ENCODE peak calls at places on chromosomes 4 and X, in five cellular contexts. One of them, this sample, is unnamed.

GRCh38 chr4:139833131-139833930 is 167.7 kb downstream of the MGST2 start:
- DNase-seq in aorta: no peak
- DNase-seq in tibial nerve: no peak
- DNase-seq in Peyer's patch: no peak
- DNase-seq in tibial artery: no peak
- DNase-seq in this sample: no peak

GRCh38 chr4:146952896-146953295 is 7.2 kb upstream of the TTC29 start:
- DNase-seq in aorta: no peak
- DNase-seq in tibial nerve: no peak
- DNase-seq in Peyer's patch: no peak
- DNase-seq in tibial artery: no peak
- DNase-seq in this sample: no peak

GRCh38 chr4:13912436-13912835 is 284.9 kb upstream of the BOD1L1 start:
- DNase-seq in aorta: no peak
- DNase-seq in tibial nerve: no peak
- DNase-seq in Peyer's patch: no peak
- DNase-seq in tibial artery: no peak
- DNase-seq in this sample: no peak

GRCh38 chr4:6197433-6198174 is 2.7 kb downstream of the JAKMIP1 start:
- DNase-seq in aorta: no peak
- DNase-seq in tibial nerve: no peak
- DNase-seq in Peyer's patch: no peak
- DNase-seq in tibial artery: peak; percentile 52
- DNase-seq in this sample: no peak

GRCh38 chrX:154013614-154014360 is 5.9 kb downstream of the IRAK1 start:
- DNase-seq in aorta: no peak
- DNase-seq in tibial nerve: no peak
- DNase-seq in Peyer's patch: no peak
- DNase-seq in tibial artery: no peak
- DNase-seq in this sample: peak; percentile 41

GRCh38 chr4:181756451-181756850 is 486.8 kb upstream of the TENM3 start:
- DNase-seq in aorta: no peak
- DNase-seq in tibial nerve: no peak
- DNase-seq in Peyer's patch: no peak
- DNase-seq in tibial artery: no peak
- DNase-seq in this sample: no peak

GRCh38 chr4:10115657-10116624 is 658 bp downstream of the WDR1 start:
- DNase-seq in aorta: peak; percentile 84
- DNase-seq in tibial nerve: no peak
- DNase-seq in Peyer's patch: peak; percentile 84
- DNase-seq in tibial artery: peak; percentile 82
- DNase-seq in this sample: peak; percentile 75

GRCh38 chr4:32574803-32575202 is 1854.6 kb downstream of the PCDH7 start:
- DNase-seq in aorta: no peak
- DNase-seq in tibial nerve: no peak
- DNase-seq in Peyer's patch: no peak
- DNase-seq in tibial artery: no peak
- DNase-seq in this sample: no peak

GRCh38 chr4:166965562-166965961 is 268.7 kb downstream of the SPOCK3 start:
- DNase-seq in aorta: no peak
- DNase-seq in tibial nerve: no peak
- DNase-seq in Peyer's patch: no peak
- DNase-seq in tibial artery: no peak
- DNase-seq in this sample: no peak

GRCh38 chrX:139932077-139932900 is 564 bp downstream of the ATP11C start:
- DNase-seq in aorta: peak; percentile 85
- DNase-seq in tibial nerve: peak; percentile 20
- DNase-seq in Peyer's patch: peak; percentile 30
- DNase-seq in tibial artery: peak; percentile 74
- DNase-seq in this sample: peak; percentile 43

GRCh38 chrX:4844376-4844775 is 1130.9 kb upstream of the PRKX start:
- DNase-seq in aorta: no peak
- DNase-seq in tibial nerve: no peak
- DNase-seq in Peyer's patch: no peak
- DNase-seq in tibial artery: no peak
- DNase-seq in this sample: peak; percentile 27

GRCh38 chr4:40058121-40058520 is 1.5 kb downstream of the N4BP2 start:
- DNase-seq in aorta: no peak
- DNase-seq in tibial nerve: no peak
- DNase-seq in Peyer's patch: no peak
- DNase-seq in tibial artery: no peak
- DNase-seq in this sample: no peak

GRCh38 chr4:40057540-40058091 is 966 bp downstream of the N4BP2 start:
- DNase-seq in aorta: no peak
- DNase-seq in tibial nerve: peak; percentile 76
- DNase-seq in Peyer's patch: peak; percentile 84
- DNase-seq in tibial artery: peak; percentile 90
- DNase-seq in this sample: peak; percentile 84

GRCh38 chr4:40058854-40059253 is 2.2 kb downstream of the N4BP2 start:
- DNase-seq in aorta: no peak
- DNase-seq in tibial nerve: no peak
- DNase-seq in Peyer's patch: no peak
- DNase-seq in tibial artery: no peak
- DNase-seq in this sample: no peak

GRCh38 chr4:40056722-40057539 is at the start of gene N4BP2:
- DNase-seq in aorta: peak; percentile 94
- DNase-seq in tibial nerve: peak; percentile 52
- DNase-seq in Peyer's patch: peak; percentile 73
- DNase-seq in tibial artery: peak; percentile 90
- DNase-seq in this sample: peak; percentile 88

DNA sequence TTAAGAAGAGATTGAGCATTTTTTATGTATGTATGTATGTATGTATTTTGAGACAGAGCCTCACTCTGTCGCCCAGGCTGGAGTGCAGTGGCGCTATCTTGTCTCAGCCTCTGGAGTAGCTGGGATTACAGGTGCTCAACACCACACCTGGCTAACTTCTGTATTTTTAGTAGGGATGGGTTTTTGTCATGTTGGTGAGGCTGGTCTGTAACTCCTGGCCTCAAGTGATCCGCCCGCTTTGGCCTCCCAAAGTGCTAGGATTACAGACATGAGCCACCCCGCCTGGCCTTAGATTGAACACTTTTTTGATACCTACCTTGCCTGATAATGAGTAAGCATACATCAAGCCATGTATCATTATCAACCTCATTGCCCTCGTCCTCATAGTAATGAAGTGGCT is 2.7 kb downstream of the N4BP2 start:
- DNase-seq in aorta: no peak
- DNase-seq in tibial nerve: no peak
- DNase-seq in Peyer's patch: no peak
- DNase-seq in tibial artery: no peak
- DNase-seq in this sample: no peak
- H3K4me3 ChIP-seq in aorta: no peak overlapping the region
- H3K4me3 ChIP-seq in tibial nerve: no peak overlapping the region
- H3K4me3 ChIP-seq in Peyer's patch: no peak overlapping the region
- H3K4me3 ChIP-seq in tibial artery: no peak overlapping the region
- H3K4me3 ChIP-seq in this sample: no peak overlapping the region

DNA sequence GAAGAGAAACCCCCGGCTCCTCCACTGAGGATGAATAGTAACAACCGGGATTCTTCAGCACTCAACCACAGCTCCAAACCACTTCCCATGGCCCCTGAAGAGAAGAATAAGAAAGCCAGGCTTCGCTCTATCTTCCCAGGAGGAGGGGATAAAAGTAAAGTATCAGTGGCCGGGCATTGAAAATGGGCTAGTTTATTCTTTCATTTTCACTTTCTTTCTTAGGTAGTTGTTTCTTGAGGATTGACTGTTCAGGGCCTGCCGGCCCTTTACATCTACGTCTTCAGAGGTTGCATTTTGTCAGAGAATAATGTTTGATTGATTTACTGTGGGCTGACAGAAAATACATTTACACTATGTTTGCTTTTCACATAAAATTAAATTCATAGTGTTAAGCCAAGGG is 27.1 kb downstream of the PAK3 start:
- DNase-seq in aorta: no peak
- DNase-seq in tibial nerve: no peak
- DNase-seq in Peyer's patch: no peak
- DNase-seq in tibial artery: no peak
- DNase-seq in this sample: no peak
- H3K27ac ChIP-seq in aorta: no peak overlapping the region
- H3K27ac ChIP-seq in tibial nerve: no peak overlapping the region
- H3K27ac ChIP-seq in Peyer's patch: no peak overlapping the region
- H3K27ac ChIP-seq in tibial artery: no peak overlapping the region
- H3K27ac ChIP-seq in this sample: no peak overlapping the region

DNA sequence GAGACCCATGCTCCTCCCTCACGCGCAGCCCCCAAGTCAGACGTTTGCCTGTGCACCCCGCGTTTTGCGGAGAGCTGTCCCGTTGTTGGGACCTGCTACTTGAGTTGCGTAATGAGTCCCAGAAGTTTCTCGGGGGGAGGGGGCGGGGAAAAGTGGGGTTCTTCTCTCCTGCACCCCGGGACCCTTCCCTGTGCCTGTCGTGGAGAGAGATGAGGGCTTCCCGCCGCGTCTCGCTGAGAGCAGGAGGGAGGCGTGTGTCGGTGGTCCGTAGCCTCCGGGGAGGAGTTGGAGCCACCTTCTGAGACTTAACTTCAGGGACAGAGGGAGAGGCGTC is 655 bp downstream of the AFF1 start:
- DNase-seq in aorta: no peak
- DNase-seq in tibial nerve: peak; percentile 33
- DNase-seq in Peyer's patch: peak; percentile 56
- DNase-seq in tibial artery: peak; percentile 80
- DNase-seq in this sample: peak; percentile 27
- H3K4me1 ChIP-seq in aorta: peaks cover 3% of the 10 kb centered on the region
- H3K4me1 ChIP-seq in tibial nerve: peaks cover 11% of the 10 kb centered on the region
- H3K4me1 ChIP-seq in Peyer's patch: peaks cover 30% of the 10 kb centered on the region
- H3K4me1 ChIP-seq in tibial artery: no peaks in the 10 kb centered on the region
- H3K4me1 ChIP-seq in this sample: peaks cover 55% of the 10 kb centered on the region

DNA sequence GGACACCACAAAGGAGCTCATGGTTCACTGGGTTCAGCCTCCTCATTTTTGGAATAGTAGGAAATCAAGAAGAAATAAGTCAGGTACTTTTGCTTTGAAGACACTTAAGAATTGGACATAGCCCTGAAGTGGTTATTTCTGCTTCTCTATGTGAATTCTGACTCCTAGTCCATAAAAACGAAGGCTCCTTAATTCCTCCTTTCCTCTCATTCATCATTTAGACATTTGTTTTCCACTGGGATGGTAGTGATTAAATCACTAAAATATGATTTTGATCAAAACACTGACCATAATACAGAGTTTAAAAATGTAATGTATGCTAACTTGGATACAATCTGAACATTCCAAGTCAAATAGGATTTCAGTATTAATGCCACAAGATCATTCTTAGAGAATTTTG is 34.7 kb upstream of the CYP2U1 start:
- DNase-seq in aorta: no peak
- DNase-seq in tibial nerve: no peak
- DNase-seq in Peyer's patch: no peak
- DNase-seq in tibial artery: no peak
- DNase-seq in this sample: no peak
- H3K4me3 ChIP-seq in aorta: no peak overlapping the region
- H3K4me3 ChIP-seq in tibial nerve: no peak overlapping the region
- H3K4me3 ChIP-seq in Peyer's patch: no peak overlapping the region
- H3K4me3 ChIP-seq in tibial artery: no peak overlapping the region
- H3K4me3 ChIP-seq in this sample: no peak overlapping the region

This sample was measured in stomach.